ENCODE peak calls at places on chromosomes 2 and 18, in nine cellular contexts. T, G, L, P, H, O, Q, Z and J are unnamed samples.

GRCh38 chr2:119659601-119660342 is 19.2 kb upstream of the TMEM177 start:
- DNase-seq in T (no peak), G (no peak), P (peak; percentile 56), L (peak; percentile 48), H (no peak), Q (peak; percentile 35), Z (peak; percentile 33), O (no peak), J (no peak)

GRCh38 chr2:221635949-221636348 is 63.8 kb upstream of the EPHA4 start:
- DNase-seq in Q (no peak), H (no peak), T (no peak), G (no peak), P (no peak), O (no peak), L (no peak), Z (peak; percentile 5), J (no peak)

GRCh38 chr18:58192519-58192918 is 148.5 kb downstream of the NEDD4L start:
- DNase-seq in L (no peak), O (peak; percentile 83), H (no peak), Z (no peak), T (no peak), P (no peak), G (no peak), Q (no peak), J (no peak)

GRCh38 chr18:11995445-11996189 is 14.3 kb downstream of the IMPA2 start:
- DNase-seq in T (peak; percentile 76), H (peak; percentile 11), L (peak; percentile 87), O (peak; percentile 64), Z (peak; percentile 61), G (no peak), P (peak; percentile 73), Q (peak; percentile 66), J (no peak)

GRCh38 chr2:10507106-10507505 is 59.0 kb upstream of the ODC1 start:
- DNase-seq in O (peak; percentile 7), Z (no peak), P (no peak), L (no peak), H (no peak), T (no peak), G (no peak), Q (no peak), J (no peak)

GRCh38 chr2:205895981-205896655 is 189.9 kb downstream of the INO80D start:
- DNase-seq in G (no peak), Q (no peak), L (no peak), H (no peak), P (no peak), T (no peak), Z (no peak), O (no peak), J (no peak)

GRCh38 chr2:27041708-27042107 is 8.9 kb downstream of the TMEM214 start:
- DNase-seq in O (no peak), L (no peak), G (no peak), T (no peak), Q (no peak), Z (no peak), H (no peak), P (no peak), J (no peak)

GRCh38 chr2:85318222-85319182 is 9.3 kb downstream of the TGOLN2 start:
- DNase-seq in G (no peak), Q (no peak), P (peak; percentile 41), H (no peak), O (no peak), Z (peak; percentile 24), T (no peak), L (peak; percentile 14), J (no peak)

GRCh38 chr2:239193426-239193825 is 207.4 kb downstream of the HDAC4 start:
- DNase-seq in T (no peak), Q (no peak), Z (no peak), O (peak; percentile 63), G (peak; percentile 6), P (no peak), H (peak; percentile 72), L (no peak), J (no peak)

GRCh38 chr2:42084231-42084671 is 36.4 kb downstream of the PKDCC start:
- DNase-seq in O (no peak), P (no peak), G (no peak), T (peak; percentile 31), H (no peak), L (no peak), Q (peak; percentile 81), Z (no peak), J (no peak)

GRCh38 chr2:239476029-239476756 is 75.4 kb upstream of the HDAC4 start:
- DNase-seq in Z (no peak), Q (no peak), P (no peak), H (no peak), G (no peak), O (no peak), T (no peak), L (no peak), J (no peak)

GRCh38 chr2:172452845-172453244 is 25.5 kb downstream of the ITGA6 start:
- DNase-seq in Z (no peak), O (no peak), H (no peak), T (no peak), P (no peak), L (no peak), Q (no peak), G (no peak), J (no peak)

GRCh38 chr2:102677219-102678215 is 58.2 kb downstream of the SLC9A2 start:
- DNase-seq in Z (no peak), P (no peak), Q (no peak), H (no peak), G (no peak), L (no peak), T (no peak), O (no peak), J (no peak)

GRCh38 chr2:151614606-151615306 is 119.5 kb downstream of the NEB start:
- DNase-seq in H (no peak), T (no peak), P (no peak), Z (no peak), Q (no peak), O (no peak), L (no peak), G (no peak), J (no peak)

GRCh38 chr2:68043719-68044498 is 18.9 kb downstream of the C1D start:
- DNase-seq in G (no peak), P (peak; percentile 42), Q (peak; percentile 52), O (no peak), Z (no peak), T (no peak), H (no peak), L (no peak), J (no peak)

GRCh38 chr2:22124003-22124402 is 1000.2 kb downstream of the TDRD15 start:
- DNase-seq in O (no peak), P (peak; percentile 19), L (peak; percentile 4), Z (no peak), G (no peak), T (no peak), H (no peak), Q (no peak), J (no peak)

GRCh38 chr18:49168970-49169619 is 218.3 kb upstream of the SMAD7 start:
- DNase-seq in P (no peak), T (no peak), L (no peak), Q (no peak), O (no peak), Z (no peak), H (no peak), G (no peak), J (no peak)

GRCh38 chr18:79765491-79766245 is 32.1 kb upstream of the KCNG2 start:
- DNase-seq in L (no peak), H (no peak), O (peak; percentile 34), P (no peak), Z (no peak), G (no peak), Q (no peak), T (no peak), J (no peak)

GRCh38 chr2:46315103-46315890 is 18.1 kb downstream of the EPAS1 start:
- DNase-seq in H (no peak), P (peak; percentile 96), G (no peak), Q (peak; percentile 92), T (peak; percentile 88), Z (peak; percentile 81), O (peak; percentile 68), L (peak; percentile 34), J (no peak)

GRCh38 chr2:180033993-180034894 is 27.1 kb upstream of the CWC22 start:
- DNase-seq in O (no peak), L (peak; percentile 66), P (no peak), Q (no peak), H (no peak), Z (peak; percentile 7), T (no peak), G (no peak), J (no peak)

GRCh38 chr2:71631411-71631931 is 178.1 kb downstream of the DYSF start:
- DNase-seq in Q (peak; percentile 74), G (no peak), T (no peak), H (no peak), Z (no peak), P (no peak), O (no peak), L (no peak), J (no peak)

GRCh38 chr2:239002960-239003932 is 155.4 kb downstream of the TWIST2 start:
- DNase-seq in G (no peak), Q (no peak), T (no peak), Z (no peak), O (no peak), P (no peak), L (no peak), H (no peak), J (no peak)

GRCh38 chr2:12456293-12457151 is 260.2 kb upstream of the TRIB2 start:
- DNase-seq in P (peak; percentile 72), Z (peak; percentile 90), T (peak; percentile 79), H (no peak), O (peak; percentile 79), L (peak; percentile 92), G (no peak), Q (peak; percentile 74), J (peak; percentile 77)

GRCh38 chr2:239540174-239540573 is 139.4 kb upstream of the HDAC4 start:
- DNase-seq in O (peak; percentile 48), Q (no peak), G (no peak), T (peak; percentile 35), P (no peak), L (no peak), Z (no peak), H (no peak), J (no peak)

GRCh38 chr2:39704540-39704939 is 38.8 kb downstream of the TMEM178A start:
- DNase-seq in Q (no peak), L (no peak), O (no peak), H (no peak), T (no peak), Z (no peak), P (no peak), G (no peak), J (no peak)

GRCh38 chr2:130825231-130825971 is 11.3 kb upstream of the ARHGEF4 start:
- DNase-seq in O (peak; percentile 81), Z (no peak), G (no peak), H (peak; percentile 49), P (no peak), L (no peak), T (no peak), Q (no peak), J (no peak)

GRCh38 chr2:239150125-239151011 is 250.5 kb downstream of the HDAC4 start:
- DNase-seq in Q (no peak), Z (no peak), L (no peak), G (no peak), T (no peak), P (no peak), O (no peak), H (no peak), J (no peak)

GRCh38 chr18:34999734-35000397 is 41.3 kb upstream of the MAPRE2 start:
- DNase-seq in O (no peak), L (no peak), G (no peak), P (no peak), H (no peak), Z (no peak), T (no peak), Q (no peak), J (no peak)

GRCh38 chr2:38462121-38462634 is 85.1 kb upstream of the ATL2 start:
- DNase-seq in P (peak; percentile 75), H (no peak), Z (peak; percentile 100), Q (peak; percentile 91), O (peak; percentile 30), L (peak; percentile 44), T (no peak), G (no peak), J (no peak)

GRCh38 chr2:218745559-218746469 is 35.2 kb downstream of the TTLL4 start:
- DNase-seq in H (peak; percentile 78), O (peak; percentile 95), G (no peak), P (no peak), T (peak; percentile 64), Q (no peak), L (no peak), Z (no peak), J (no peak)

GRCh38 chr2:224901121-224901676 is 141.1 kb downstream of the DOCK10 start:
- DNase-seq in L (no peak), T (no peak), P (no peak), Q (no peak), H (no peak), Z (peak; percentile 2), O (no peak), G (no peak), J (no peak)